ENCODE peak calls at places on chromosomes 12 and 14, in eight cellular contexts. O is D721Med; X is T-helper 1 cell; C is SK-N-SH; W is stimulated activated CD8-positive, alpha-beta memory T cell treated with anti-CD3 and anti-CD28 coated beads, Interleukin-15, amount 100 ng/mL, for 48 hours; F is GM04504; M is cardiac muscle cell; G is iris pigment epithelial cell. U is an unnamed sample.
A peak's percentile ranks its signal among the peaks of the same experiment; 100 is the strongest.

GRCh38 chr12:104055686-104056388 is 5.8 kb upstream of the GLT8D2 start:
- DNase-seq in M (peak; percentile 83), F (no peak), X (no peak), W (no peak), C (peak; percentile 82), G (peak; percentile 39), O (no peak), U (peak; percentile 66)

GRCh38 chr14:42869681-42870080 is 1263.0 kb downstream of the LRFN5 start:
- DNase-seq in C (no peak), F (no peak), M (peak; percentile 1), O (no peak), G (peak; percentile 78), W (no peak), X (no peak), U (no peak)

GRCh38 chr12:82981150-82981549 is 294.4 kb downstream of the TMTC2 start:
- DNase-seq in W (no peak), G (peak; percentile 6), O (no peak), F (no peak), C (no peak), X (no peak), M (peak; percentile 14), U (no peak)

GRCh38 chr12:4850857-4851380 is 58.8 kb upstream of the KCNA1 start:
- DNase-seq in W (no peak), O (no peak), F (no peak), X (no peak), G (no peak), C (no peak), M (no peak), U (no peak)

GRCh38 chr12:5081016-5081415 is 37.3 kb downstream of the KCNA5 start:
- DNase-seq in W (no peak), O (no peak), F (no peak), X (no peak), C (no peak), G (no peak), M (peak; percentile 17), U (no peak)

GRCh38 chr14:59463773-59464650 is 1.2 kb downstream of the GPR135 start:
- DNase-seq in M (peak; percentile 60), F (no peak), W (peak; percentile 25), O (no peak), X (peak; percentile 4), C (peak; percentile 80), G (peak; percentile 65), U (no peak)

GRCh38 chr12:106682594-106683234 is 91.8 kb upstream of the RIC8B start:
- DNase-seq in G (peak; percentile 45), X (no peak), C (no peak), W (no peak), F (no peak), O (no peak), M (peak; percentile 75), U (no peak)

GRCh38 chr12:108228746-108229145 is 99.7 kb downstream of the WSCD2 start:
- DNase-seq in F (no peak), M (no peak), C (peak; percentile 69), X (no peak), W (no peak), O (no peak), G (no peak), U (no peak)

GRCh38 chr12:55727643-55728184 is 1.1 kb downstream of the CD63 start:
- DNase-seq in W (no peak), O (no peak), X (no peak), F (no peak), M (peak; percentile 71), G (peak; percentile 56), C (peak; percentile 76), U (no peak)

GRCh38 chr14:96086032-96086431 is 46.9 kb downstream of the C14orf132 start:
- DNase-seq in G (peak; percentile 74), W (no peak), F (no peak), M (peak; percentile 70), C (no peak), X (no peak), O (no peak), U (no peak)

GRCh38 chr14:61322799-61323290 is 1.5 kb downstream of the PRKCH start:
- DNase-seq in W (no peak), O (no peak), G (peak; percentile 22), C (peak; percentile 27), X (no peak), F (no peak), M (no peak), U (no peak)

GRCh38 chr12:4829161-4829792 is 80.4 kb upstream of the KCNA1 start:
- DNase-seq in M (no peak), F (no peak), O (no peak), X (no peak), G (no peak), W (no peak), C (no peak), U (no peak)

U was measured in right atrium auricular region.